ENCODE peak calls at places on chromosomes 11 and 22, in four cellular contexts. D is nucleus accumbens, S is caudate nucleus, F is fibroblast of mammary gland. J is an unnamed sample.

GRCh38 chr11:61334434-61335354 is 1.7 kb downstream of the TKFC start:
- DNase-seq in D (no peak), S (no peak), F (peak; percentile 66), J (no peak)

GRCh38 chr22:47307812-47308211 is 545.4 kb downstream of the TBC1D22A start:
- DNase-seq in D (no peak), S (no peak), F (no peak), J (no peak)

GRCh38 chr11:70747285-70747684 is 349.0 kb downstream of the CTTN start:
- DNase-seq in D (no peak), S (no peak), F (no peak), J (no peak)

GRCh38 chr22:29755889-29756288 is 10.9 kb downstream of the ZMAT5 start:
- DNase-seq in D (no peak), S (no peak), F (no peak), J (no peak)

GRCh38 chr22:35835998-35836691 is 118.5 kb downstream of the APOL5 start:
- DNase-seq in D (no peak), S (no peak), F (peak; percentile 96), J (peak; percentile 9)

GRCh38 chr11:118889796-118890195 is 6.1 kb downstream of the CXCR5 start:
- DNase-seq in D (peak; percentile 30), S (no peak), F (peak; percentile 73), J (no peak)

GRCh38 chr11:62399172-62399867 is 19.5 kb upstream of the SCGB1A1 start:
- DNase-seq in D (no peak), S (no peak), F (no peak), J (no peak)

GRCh38 chr11:81989093-81989492 is 744.6 kb downstream of the FAM181B start:
- DNase-seq in D (no peak), S (no peak), F (peak; percentile 42), J (no peak)

GRCh38 chr11:36433896-36434295 is 76.2 kb downstream of the TRAF6 start:
- DNase-seq in D (no peak), S (no peak), F (no peak), J (no peak)

GRCh38 chr11:13042873-13043338 is 33.8 kb downstream of the RASSF10 start:
- DNase-seq in D (no peak), S (no peak), F (no peak), J (no peak)

GRCh38 chr11:14258177-14258935 is 100.6 kb downstream of the RRAS2 start:
- DNase-seq in D (no peak), S (no peak), F (peak; percentile 88), J (no peak)

GRCh38 chr11:60717956-60718355 is 6.6 kb upstream of the MS4A18 start:
- DNase-seq in D (no peak), S (no peak), F (no peak), J (no peak)

GRCh38 chr22:32874330-32874729 is 72.8 kb downstream of the TIMP3 start:
- DNase-seq in D (no peak), S (no peak), F (no peak), J (no peak)

GRCh38 chr11:130964393-130964792 is 48.1 kb upstream of the SNX19 start:
- DNase-seq in D (no peak), S (no peak), F (no peak), J (no peak)

GRCh38 chr11:14288189-14288935 is 70.6 kb downstream of the RRAS2 start:
- DNase-seq in D (no peak), S (no peak), F (peak; percentile 62), J (no peak)

GRCh38 chr11:44133335-44133946 is 38.0 kb downstream of the EXT2 start:
- DNase-seq in D (no peak), S (no peak), F (peak; percentile 56), J (no peak)

GRCh38 chr11:68106165-68106940 is 14.8 kb downstream of the CHKA start:
- DNase-seq in D (no peak), S (no peak), F (no peak), J (no peak)

GRCh38 chr11:8793114-8793777 is 110.7 kb downstream of the RPL27A start:
- DNase-seq in D (no peak), S (no peak), F (peak; percentile 57), J (no peak)

GRCh38 chr11:70389191-70389590 is 9.1 kb upstream of the CTTN start:
- DNase-seq in D (no peak), S (no peak), F (no peak), J (no peak)

GRCh38 chr22:24118689-24119384 is 62.5 kb upstream of the SUSD2 start:
- DNase-seq in D (peak; percentile 6), S (no peak), F (no peak), J (no peak)

J was measured in frontal cortex.